ENCODE peak calls at places on chromosomes 7 and 10, in ten cellular contexts. L is HL-60, M is neural progenitor cell, Q is HepG2, N is lower lobe of right lung, H is Peyer's patch, D is PC-9, U is fibroblast of lung, R is psoas muscle, A is GM12878. O is an unnamed sample.

GRCh38 chr10:63767512-63767911 is 246.3 kb downstream of the REEP3 start:
- DNase-seq in L (no peak), M (no peak), Q (peak), N (no peak), H (no peak), D (no peak), U (peak), R (no peak), A (no peak), O (no peak)

GRCh38 chr7:69172357-69173098 is 425.7 kb upstream of the AUTS2 start:
- DNase-seq in L (no peak), M (no peak), Q (no peak), N (no peak), H (no peak), D (no peak), U (no peak), R (no peak), A (no peak), O (no peak)

GRCh38 chr10:118581340-118581739 is 14.1 kb downstream of the PRLHR start:
- DNase-seq in L (no peak), M (no peak), Q (no peak), N (no peak), H (no peak), D (no peak), U (no peak), R (no peak), A (no peak), O (no peak)

GRCh38 chr10:83819609-83820008 is 319.7 kb upstream of the GHITM start:
- DNase-seq in L (no peak), M (no peak), Q (no peak), N (no peak), H (no peak), D (no peak), U (no peak), R (no peak), A (no peak), O (no peak)

GRCh38 chr10:8017276-8017675 is 37.2 kb upstream of the GATA3 start:
- DNase-seq in L (no peak), M (no peak), Q (no peak), N (no peak), H (no peak), D (no peak), U (peak), R (no peak), A (no peak), O (no peak)

GRCh38 chr7:76302299-76303056 is at the start of gene HSPB1:
- DNase-seq in L (peak), M (peak), Q (peak), N (peak), H (peak), D (peak), U (peak), R (peak), A (peak), O (peak)

GRCh38 chr7:73851410-73852338 is 9.3 kb upstream of the TMEM270 start:
- DNase-seq in L (no peak), M (no peak), Q (peak), N (no peak), H (no peak), D (peak), U (peak), R (no peak), A (peak), O (no peak)

GRCh38 chr7:4612939-4613841 is 68.9 kb upstream of the FOXK1 start:
- DNase-seq in L (peak), M (peak), Q (no peak), N (no peak), H (no peak), D (no peak), U (peak), R (no peak), A (no peak), O (no peak)

GRCh38 chr10:21995557-21995956 is 8.0 kb downstream of the DNAJC1 start:
- DNase-seq in L (peak), M (no peak), Q (no peak), N (no peak), H (no peak), D (no peak), U (no peak), R (no peak), A (no peak), O (no peak)

GRCh38 chr7:135976312-135977019 is 693 bp downstream of the MTPN start:
- DNase-seq in L (peak), M (no peak), Q (peak), N (no peak), H (peak), D (peak), U (no peak), R (no peak), A (no peak), O (no peak)

GRCh38 chr10:11874568-11875182 is 51.5 kb downstream of the PROSER2 start:
- DNase-seq in L (no peak), M (peak), Q (peak), N (no peak), H (peak), D (peak), U (peak), R (no peak), A (peak), O (no peak)

GRCh38 chr10:46299531-46300366 is 13.0 kb downstream of the ANTXRL start:
- DNase-seq in L (peak), M (peak), Q (no peak), N (no peak), H (peak), D (no peak), U (no peak), R (no peak), A (no peak), O (no peak)

GRCh38 chr10:119762035-119762434 is 36.2 kb downstream of the INPP5F start:
- DNase-seq in L (no peak), M (no peak), Q (peak), N (no peak), H (no peak), D (no peak), U (no peak), R (no peak), A (no peak), O (no peak)

GRCh38 chr10:132526676-132527075 is 10.9 kb upstream of the INPP5A start:
- DNase-seq in L (no peak), M (no peak), Q (no peak), N (peak), H (peak), D (no peak), U (peak), R (peak), A (no peak), O (peak)

GRCh38 chr7:31006864-31007263 is 43.1 kb downstream of the GHRHR start:
- DNase-seq in L (no peak), M (no peak), Q (no peak), N (no peak), H (no peak), D (no peak), U (no peak), R (no peak), A (no peak), O (no peak)

GRCh38 chr7:99305473-99306260 is 20.0 kb upstream of the ARPC1A start:
- DNase-seq in L (no peak), M (no peak), Q (no peak), N (no peak), H (no peak), D (no peak), U (no peak), R (no peak), A (no peak), O (no peak)

GRCh38 chr10:17344206-17344605 is 110.2 kb downstream of the ST8SIA6 start:
- DNase-seq in L (no peak), M (no peak), Q (no peak), N (no peak), H (no peak), D (no peak), U (peak), R (no peak), A (no peak), O (no peak)

GRCh38 chr10:112393341-112393740 is 19.4 kb downstream of the ACSL5 start:
- DNase-seq in L (no peak), M (no peak), Q (no peak), N (no peak), H (no peak), D (no peak), U (no peak), R (no peak), A (no peak), O (no peak)

GRCh38 chr10:102675887-102676616 is 31.8 kb downstream of the TRIM8 start:
- DNase-seq in L (peak), M (peak), Q (peak), N (no peak), H (peak), D (peak), U (peak), R (no peak), A (no peak), O (peak)

GRCh38 chr10:123607386-123607785 is 58.8 kb upstream of the GPR26 start:
- DNase-seq in L (no peak), M (peak), Q (no peak), N (no peak), H (no peak), D (no peak), U (no peak), R (no peak), A (no peak), O (no peak)

GRCh38 chr10:100008142-100008522 is 1.6 kb downstream of the DNMBP start:
- DNase-seq in L (no peak), M (no peak), Q (no peak), N (no peak), H (no peak), D (no peak), U (peak), R (no peak), A (no peak), O (no peak)

GRCh38 chr7:102313997-102314780 is 27.5 kb downstream of the SH2B2 start:
- DNase-seq in L (no peak), M (no peak), Q (no peak), N (peak), H (no peak), D (no peak), U (no peak), R (no peak), A (no peak), O (no peak)

GRCh38 chr7:102306916-102307677 is 20.4 kb downstream of the SH2B2 start:
- DNase-seq in L (peak), M (peak), Q (peak), N (peak), H (peak), D (peak), U (peak), R (peak), A (peak), O (no peak)

GRCh38 chr7:102312317-102312716 is 25.6 kb downstream of the SH2B2 start:
- DNase-seq in L (no peak), M (no peak), Q (no peak), N (no peak), H (no peak), D (peak), U (no peak), R (no peak), A (no peak), O (no peak)

GRCh38 chr7:102305414-102306268 is 19.0 kb downstream of the SH2B2 start:
- DNase-seq in L (no peak), M (no peak), Q (no peak), N (no peak), H (peak), D (no peak), U (no peak), R (no peak), A (peak), O (no peak)

DNA sequence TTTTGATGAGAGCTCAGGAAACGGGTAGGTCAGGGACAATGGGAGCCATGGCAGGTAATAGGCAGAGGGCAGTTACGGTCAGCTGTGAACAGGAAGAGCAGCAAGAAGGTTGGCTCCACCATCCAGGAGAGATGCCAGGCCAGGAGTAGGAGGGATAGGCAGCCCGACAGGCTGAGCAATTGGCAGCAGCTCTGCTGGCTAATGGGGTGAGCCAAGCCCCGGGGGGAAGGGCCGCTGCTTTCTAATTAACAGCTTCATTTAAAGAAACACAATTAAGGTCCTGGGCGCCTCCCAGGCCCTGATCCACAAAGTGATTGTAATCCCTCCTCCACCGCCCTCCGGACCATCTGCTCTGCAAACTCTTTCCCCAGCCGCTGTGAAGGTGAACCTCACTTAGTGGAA is 23.7 kb downstream of the SH2B2 start:
- DNase-seq in L (no peak), M (peak), Q (no peak), N (no peak), H (no peak), D (no peak), U (no peak), R (no peak), A (no peak), O (no peak)
- H3K27ac ChIP-seq in L (no peak), M (no peak), Q (no peak), N (no peak), H (no peak), D (no peak), U (no peak), R (no peak), A (no peak), O (no peak)

GRCh38 chr10:94358480-94358879 is 4.3 kb downstream of the NOC3L start:
- DNase-seq in L (no peak), M (no peak), Q (peak), N (no peak), H (no peak), D (peak), U (peak), R (no peak), A (no peak), O (no peak)
- H3K4me3 ChIP-seq in L (no peak), M (no peak), Q (no peak), N (no peak), H (no peak), D (peak), U (peak), R (no peak), A (peak), O (no peak)

GRCh38 chr7:27939893-27940292 is 199.9 kb downstream of the TAX1BP1 start:
- DNase-seq in L (no peak), M (no peak), Q (no peak), N (no peak), H (no peak), D (no peak), U (no peak), R (no peak), A (no peak), O (no peak)
- H3K27ac ChIP-seq in L (no peak), M (no peak), Q (no peak), N (no peak), H (no peak), D (no peak), U (no peak), R (no peak), A (no peak), O (no peak)

DNA sequence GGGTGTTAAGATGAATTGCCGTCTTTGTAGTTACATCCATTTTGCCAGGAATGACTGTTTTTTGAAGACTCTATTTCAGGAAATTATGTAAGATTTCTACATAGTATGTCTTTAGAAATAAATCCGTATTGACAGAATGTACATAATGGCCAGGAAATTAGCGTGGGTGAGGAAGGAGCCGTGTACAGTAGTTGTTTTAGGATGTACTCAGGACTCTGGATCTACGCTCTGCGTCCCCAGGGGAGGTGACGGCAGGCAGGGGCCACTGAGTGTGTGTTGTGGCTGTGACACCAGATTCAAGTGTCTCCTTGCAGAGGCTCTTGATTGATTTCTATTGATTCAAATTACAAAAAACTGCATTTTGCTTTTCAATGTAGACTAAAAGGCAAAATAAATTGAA is 238.4 kb downstream of the DNAJB6 start:
- DNase-seq in L (no peak), M (no peak), Q (no peak), N (no peak), H (no peak), D (no peak), U (no peak), R (no peak), A (no peak), O (no peak)
- H3K4me3 ChIP-seq in L (no peak), M (no peak), Q (no peak), N (no peak), H (no peak), D (no peak), U (no peak), R (no peak), A (no peak), O (no peak)

DNA sequence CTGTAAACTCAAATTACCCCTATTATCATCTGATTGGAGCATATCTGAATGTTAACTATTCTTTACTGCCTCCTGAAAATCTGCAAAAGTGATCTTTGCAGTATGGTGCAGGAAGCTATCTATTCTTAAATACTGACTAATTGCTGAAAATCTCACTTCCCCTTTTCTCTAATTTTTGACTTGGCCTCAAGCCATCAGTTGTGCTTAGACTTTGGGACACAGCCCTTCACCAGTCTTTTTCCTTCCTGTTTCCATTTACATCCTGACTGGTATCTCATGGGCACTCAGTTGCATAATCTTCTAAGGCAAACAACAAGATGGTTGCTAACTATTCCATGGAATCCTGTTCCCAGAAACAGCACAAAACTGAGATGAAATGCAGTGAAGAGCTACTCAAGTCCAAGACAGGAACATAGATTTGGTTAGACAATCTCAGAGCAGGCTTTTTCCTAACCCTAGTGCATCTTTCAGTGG is 228.5 kb downstream of the SORCS1 start:
- DNase-seq in L (peak), M (no peak), Q (no peak), N (no peak), H (no peak), D (no peak), U (no peak), R (no peak), A (peak), O (no peak)
- H3K27ac ChIP-seq in L (no peak), M (no peak), Q (no peak), N (no peak), H (no peak), D (no peak), U (no peak), R (no peak), A (peak), O (no peak)

GRCh38 chr10:114402871-114403544 is 1.3 kb downstream of the AFAP1L2 start:
- DNase-seq in L (no peak), M (peak), Q (no peak), N (no peak), H (no peak), D (no peak), U (peak), R (no peak), A (no peak), O (peak)
- H3K4me3 ChIP-seq in L (no peak), M (peak), Q (no peak), N (peak), H (peak), D (peak), U (peak), R (peak), A (peak), O (peak)

GRCh38 chr7:3097734-3098133 is 54.1 kb upstream of the CARD11 start:
- DNase-seq in L (no peak), M (no peak), Q (no peak), N (no peak), H (no peak), D (no peak), U (no peak), R (no peak), A (no peak), O (no peak)

GRCh38 chr7:3089493-3089892 is 45.8 kb upstream of the CARD11 start:
- DNase-seq in L (no peak), M (peak), Q (peak), N (no peak), H (no peak), D (no peak), U (peak), R (no peak), A (no peak), O (no peak)

GRCh38 chr7:3092468-3092867 is 48.8 kb upstream of the CARD11 start:
- DNase-seq in L (peak), M (no peak), Q (no peak), N (peak), H (peak), D (no peak), U (no peak), R (peak), A (peak), O (no peak)

GRCh38 chr7:3091631-3092030 is 48.0 kb upstream of the CARD11 start:
- DNase-seq in L (no peak), M (no peak), Q (no peak), N (no peak), H (no peak), D (no peak), U (no peak), R (no peak), A (no peak), O (no peak)

GRCh38 chr7:3095046-3095445 is 51.4 kb upstream of the CARD11 start:
- DNase-seq in L (peak), M (no peak), Q (no peak), N (peak), H (peak), D (no peak), U (no peak), R (no peak), A (no peak), O (no peak)
- H3K27ac ChIP-seq in L (no peak), M (no peak), Q (no peak), N (peak), H (peak), D (no peak), U (no peak), R (no peak), A (peak), O (peak)

GRCh38 chr10:53230651-53231050 is 458.1 kb upstream of the MBL2 start:
- DNase-seq in L (no peak), M (no peak), Q (no peak), N (no peak), H (no peak), D (no peak), U (no peak), R (no peak), A (no peak), O (no peak)
- H3K4me3 ChIP-seq in L (no peak), M (no peak), Q (no peak), N (no peak), H (no peak), D (no peak), U (no peak), R (no peak), A (no peak), O (no peak)

DNA sequence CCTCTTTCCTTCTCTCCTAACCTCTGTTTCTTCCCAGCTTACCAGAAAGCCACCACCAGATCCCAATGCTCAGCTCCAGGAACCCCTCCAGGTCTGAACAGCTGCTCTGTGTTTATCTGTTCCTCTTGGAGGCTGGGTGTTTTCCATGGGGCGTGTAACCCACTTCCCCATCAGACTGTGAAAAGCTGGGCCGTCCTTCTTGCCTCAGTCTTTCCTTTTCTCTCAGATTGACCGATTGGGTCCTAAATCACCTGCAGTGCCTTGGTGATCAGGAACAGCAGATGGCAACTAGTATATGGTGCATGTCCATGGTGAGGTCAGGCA is 4.8 kb downstream of the SH3PXD2A start:
- DNase-seq in L (peak), M (no peak), Q (no peak), N (no peak), H (no peak), D (no peak), U (no peak), R (no peak), A (no peak), O (peak)
- H3K27ac ChIP-seq in L (peak), M (no peak), Q (no peak), N (peak), H (peak), D (no peak), U (peak), R (peak), A (no peak), O (peak)

O was measured in coronary artery.